ENCODE peak calls at places on chromosome 15, in four cellular contexts. N, K, D and V are unnamed samples.

GRCh38 chr15:78974272-78974918 is 29.5 kb upstream of the CTSH start:
- DNase-seq in D (no peak), N (no peak), K (no peak), V (no peak)

GRCh38 chr15:71103102-71103676 is 12.1 kb upstream of the THSD4 start:
- DNase-seq in K (no peak), D (peak), N (peak), V (peak)

GRCh38 chr15:73366766-73367623 is 1.8 kb downstream of the HCN4 start:
- DNase-seq in D (peak), K (no peak), N (no peak), V (no peak)

GRCh38 chr15:75454471-75455418 is 3.3 kb upstream of the SIN3A start:
- DNase-seq in K (peak), D (peak), N (no peak), V (no peak)

GRCh38 chr15:99755692-99756409 is 22.6 kb upstream of the LYSMD4 start:
- DNase-seq in D (peak), N (no peak), K (peak), V (peak)

GRCh38 chr15:40235201-40235890 is 3.5 kb upstream of the PAK6 start:
- DNase-seq in N (no peak), K (no peak), D (peak), V (no peak)

GRCh38 chr15:101288905-101289513 is 6.0 kb downstream of the SNRPA1 start:
- DNase-seq in N (no peak), K (no peak), D (peak), V (no peak)

GRCh38 chr15:72176155-72176554 is 21.4 kb downstream of the GRAMD2A start:
- DNase-seq in K (no peak), N (no peak), D (no peak), V (no peak)

GRCh38 chr15:70096215-70096974 is 1.3 kb downstream of the TLE3 start:
- DNase-seq in N (no peak), K (peak), D (peak), V (peak)

GRCh38 chr15:88745696-88746095 is 57.5 kb upstream of the ACAN start:
- DNase-seq in K (no peak), N (no peak), D (no peak), V (no peak)

GRCh38 chr15:50315814-50316630 is 39.0 kb downstream of the GABPB1 start:
- DNase-seq in D (peak), K (no peak), N (no peak), V (no peak)

GRCh38 chr15:79981861-79982455 is 11.0 kb upstream of the BCL2A1 start:
- DNase-seq in D (no peak), N (no peak), K (no peak), V (no peak)

GRCh38 chr15:85704021-85704420 is 90.7 kb downstream of the KLHL25 start:
- DNase-seq in K (no peak), D (no peak), N (no peak), V (no peak)

GRCh38 chr15:45802140-45802539 is 167.3 kb downstream of the SQOR start:
- DNase-seq in D (no peak), K (no peak), N (no peak), V (no peak)

GRCh38 chr15:36914962-36915808 is 185.2 kb downstream of the MEIS2 start:
- DNase-seq in N (no peak), K (no peak), D (no peak), V (no peak)

GRCh38 chr15:99307735-99308134 is 56.5 kb downstream of the LRRC28 start:
- DNase-seq in D (no peak), K (no peak), N (no peak), V (no peak)

GRCh38 chr15:32715276-32715675 is 2.5 kb upstream of the GREM1 start:
- DNase-seq in N (no peak), K (no peak), D (no peak), V (no peak)

GRCh38 chr15:32802296-32802936 is 84.6 kb downstream of the GREM1 start:
- DNase-seq in D (no peak), N (no peak), K (no peak), V (no peak)

GRCh38 chr15:67854358-67854757 is 14.5 kb upstream of the RNU6-1 start:
- DNase-seq in N (no peak), D (no peak), K (no peak), V (no peak)

GRCh38 chr15:85503151-85503797 is 122.9 kb downstream of the AKAP13 start:
- DNase-seq in K (no peak), D (no peak), N (no peak), V (no peak)

GRCh38 chr15:95286911-95287769 is 1043.4 kb upstream of the NR2F2 start:
- DNase-seq in D (peak), N (no peak), K (no peak), V (no peak)

GRCh38 chr15:69451951-69452701 is 492 bp upstream of the RPLP1 start:
- DNase-seq in K (no peak), D (no peak), N (no peak), V (no peak)

GRCh38 chr15:76575177-76576078 is 238.9 kb downstream of the ISL2 start:
- DNase-seq in D (no peak), N (no peak), K (no peak), V (no peak)

GRCh38 chr15:99453646-99454045 is 112.1 kb upstream of the MEF2A start:
- DNase-seq in D (no peak), N (no peak), K (no peak), V (no peak)